ENCODE peak calls at places on chromosomes 6 and 20, in nine cellular contexts. N, D, C, B, A, P, M, W and R are unnamed samples.

GRCh38 chr6:105609375-105609991 is 206.6 kb upstream of the PREP start:
- DNase-seq in N (peak), D (no peak), C (no peak), B (peak), A (no peak), P (peak), M (no peak), W (no peak), R (no peak)

GRCh38 chr6:41286544-41287346 is at the start of gene TREM1:
- DNase-seq in N (no peak), D (no peak), C (no peak), B (no peak), A (peak), P (peak), M (no peak), W (peak), R (peak)

GRCh38 chr6:140320081-140320798 is 945.8 kb upstream of the CITED2 start:
- DNase-seq in N (no peak), D (no peak), C (no peak), B (no peak), A (no peak), P (no peak), M (no peak), W (no peak), R (no peak)

GRCh38 chr6:33430991-33431879 is 11.4 kb downstream of the SYNGAP1 start:
- DNase-seq in N (no peak), D (peak), C (no peak), B (no peak), A (no peak), P (peak), M (no peak), W (peak), R (peak)

GRCh38 chr20:50859161-50859560 is 64.3 kb downstream of the BCAS4 start:
- DNase-seq in N (no peak), D (no peak), C (no peak), B (no peak), A (no peak), P (no peak), M (no peak), W (no peak), R (no peak)

GRCh38 chr6:159036673-159037072 is 8.1 kb downstream of the TAGAP start:
- DNase-seq in N (no peak), D (no peak), C (no peak), B (no peak), A (no peak), P (no peak), M (no peak), W (no peak), R (no peak)

GRCh38 chr20:50248104-50248631 is 57.5 kb downstream of the CEBPB start:
- DNase-seq in N (no peak), D (no peak), C (no peak), B (no peak), A (no peak), P (no peak), M (no peak), W (no peak), R (peak)

GRCh38 chr6:159915397-159915796 is 24.6 kb downstream of the MAS1 start:
- DNase-seq in N (no peak), D (no peak), C (no peak), B (no peak), A (no peak), P (no peak), M (no peak), W (no peak), R (no peak)

GRCh38 chr6:41071501-41071922 is 644 bp downstream of the OARD1 start:
- DNase-seq in N (no peak), D (no peak), C (no peak), B (no peak), A (no peak), P (no peak), M (no peak), W (no peak), R (peak)

DNA sequence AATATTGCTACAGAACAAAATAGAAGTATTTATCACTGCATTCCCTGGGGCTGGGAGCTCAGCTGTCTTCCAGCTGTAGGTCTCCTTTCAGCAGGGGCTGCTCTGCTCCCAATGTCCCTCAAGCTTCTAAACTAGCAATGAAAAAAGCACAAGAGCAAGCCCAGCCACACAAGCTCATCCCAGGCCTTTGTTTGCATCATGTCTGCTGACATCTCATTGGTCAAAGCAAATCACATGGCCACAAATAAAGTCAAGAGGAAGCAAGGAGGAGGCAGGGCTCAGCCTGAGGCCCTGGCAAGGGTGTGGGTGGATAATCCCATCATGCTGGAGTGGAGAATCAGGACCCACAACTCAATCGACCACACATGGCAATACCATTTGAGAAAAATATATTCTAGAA is 2.2 kb upstream of the BFSP1 start:
- DNase-seq in N (no peak), D (no peak), C (peak), B (no peak), A (no peak), P (no peak), M (no peak), W (peak), R (no peak)
- TF ChIP-seq POLR2AphosphoS5 in N (no peak), D (no peak), C (no peak), B (no peak), A (no peak), P (no peak), M (no peak), W (peak), R (no peak)

GRCh38 chr6:17281497-17282481 is 628 bp downstream of the RBM24 start:
- DNase-seq in N (no peak), D (peak), C (no peak), B (no peak), A (no peak), P (peak), M (peak), W (peak), R (peak)
- TF ChIP-seq POLR2AphosphoS5 in N (no peak), D (no peak), C (no peak), B (no peak), A (no peak), P (no peak), M (no peak), W (no peak), R (no peak)

GRCh38 chr6:89079611-89080213 is 839 bp upstream of the PNRC1 start:
- DNase-seq in N (peak), D (no peak), C (no peak), B (peak), A (no peak), P (peak), M (no peak), W (peak), R (peak)
- TF ChIP-seq POLR2AphosphoS5 in N (no peak), D (no peak), C (no peak), B (no peak), A (no peak), P (peak), M (no peak), W (no peak), R (no peak)

GRCh38 chr20:44571367-44571766 is 11.0 kb upstream of the PKIG start:
- DNase-seq in N (no peak), D (no peak), C (no peak), B (no peak), A (no peak), P (no peak), M (no peak), W (no peak), R (no peak)

GRCh38 chr20:44570369-44570768 is 12.0 kb upstream of the PKIG start:
- DNase-seq in N (no peak), D (no peak), C (no peak), B (no peak), A (no peak), P (no peak), M (no peak), W (no peak), R (no peak)

GRCh38 chr20:44574372-44574771 is 8.0 kb upstream of the PKIG start:
- DNase-seq in N (no peak), D (no peak), C (no peak), B (no peak), A (no peak), P (no peak), M (no peak), W (no peak), R (no peak)

GRCh38 chr20:44573501-44573869 is 8.9 kb upstream of the PKIG start:
- DNase-seq in N (no peak), D (no peak), C (no peak), B (no peak), A (no peak), P (no peak), M (no peak), W (no peak), R (no peak)

GRCh38 chr20:44572551-44573500 is 9.6 kb upstream of the PKIG start:
- DNase-seq in N (peak), D (no peak), C (no peak), B (peak), A (no peak), P (peak), M (peak), W (no peak), R (no peak)
- TF ChIP-seq POLR2AphosphoS5 in N (no peak), D (no peak), C (no peak), B (peak), A (no peak), P (no peak), M (no peak), W (no peak), R (no peak)